ENCODE peak calls at places on chromosomes 13 and 19, in four cellular contexts. One of them, this sample, is unnamed.

GRCh38 chr19:18659281-18660050 is 22.6 kb downstream of the KLHL26 start:
- DNase-seq in T-helper 17 cell: no peak
- DNase-seq in CD8-positive, alpha-beta T cell: no peak
- DNase-seq in stimulated activated effector memory CD8-positive, alpha-beta T cell treated with anti-CD3 and anti-CD28 coated beads, Interleukin-12 subunit alpha, Interleukin-12 subunit beta, amount 100 ng/mL, for 72 hours: no peak
- DNase-seq in this sample: no peak

GRCh38 chr19:8566855-8567254 is 10.4 kb downstream of the MYO1F start:
- DNase-seq in CD8-positive, alpha-beta T cell: no peak
- DNase-seq in T-helper 17 cell: no peak
- DNase-seq in stimulated activated effector memory CD8-positive, alpha-beta T cell treated with anti-CD3 and anti-CD28 coated beads, Interleukin-12 subunit alpha, Interleukin-12 subunit beta, amount 100 ng/mL, for 72 hours: no peak
- DNase-seq in this sample: no peak

GRCh38 chr13:113332615-113333014 is 31.3 kb downstream of the GRTP1 start:
- DNase-seq in stimulated activated effector memory CD8-positive, alpha-beta T cell treated with anti-CD3 and anti-CD28 coated beads, Interleukin-12 subunit alpha, Interleukin-12 subunit beta, amount 100 ng/mL, for 72 hours: no peak
- DNase-seq in CD8-positive, alpha-beta T cell: no peak
- DNase-seq in T-helper 17 cell: no peak
- DNase-seq in this sample: no peak

GRCh38 chr13:51769455-51770127 is 34.4 kb downstream of the DHRS12 start:
- DNase-seq in T-helper 17 cell: no peak
- DNase-seq in stimulated activated effector memory CD8-positive, alpha-beta T cell treated with anti-CD3 and anti-CD28 coated beads, Interleukin-12 subunit alpha, Interleukin-12 subunit beta, amount 100 ng/mL, for 72 hours: no peak
- DNase-seq in CD8-positive, alpha-beta T cell: no peak
- DNase-seq in this sample: no peak

GRCh38 chr13:112768795-112769411 is 79.1 kb downstream of the ATP11A start:
- DNase-seq in T-helper 17 cell: no peak
- DNase-seq in CD8-positive, alpha-beta T cell: peak
- DNase-seq in stimulated activated effector memory CD8-positive, alpha-beta T cell treated with anti-CD3 and anti-CD28 coated beads, Interleukin-12 subunit alpha, Interleukin-12 subunit beta, amount 100 ng/mL, for 72 hours: peak
- DNase-seq in this sample: no peak

GRCh38 chr13:89650226-89650625 is 1697.3 kb upstream of the MIR17HG start:
- DNase-seq in CD8-positive, alpha-beta T cell: no peak
- DNase-seq in stimulated activated effector memory CD8-positive, alpha-beta T cell treated with anti-CD3 and anti-CD28 coated beads, Interleukin-12 subunit alpha, Interleukin-12 subunit beta, amount 100 ng/mL, for 72 hours: no peak
- DNase-seq in T-helper 17 cell: no peak
- DNase-seq in this sample: no peak

GRCh38 chr19:17779281-17779930 is 15.5 kb upstream of the B3GNT3 start:
- DNase-seq in T-helper 17 cell: no peak
- DNase-seq in stimulated activated effector memory CD8-positive, alpha-beta T cell treated with anti-CD3 and anti-CD28 coated beads, Interleukin-12 subunit alpha, Interleukin-12 subunit beta, amount 100 ng/mL, for 72 hours: no peak
- DNase-seq in CD8-positive, alpha-beta T cell: no peak
- DNase-seq in this sample: no peak

GRCh38 chr13:110921695-110922094 is 6.8 kb upstream of the ANKRD10 start:
- DNase-seq in stimulated activated effector memory CD8-positive, alpha-beta T cell treated with anti-CD3 and anti-CD28 coated beads, Interleukin-12 subunit alpha, Interleukin-12 subunit beta, amount 100 ng/mL, for 72 hours: no peak
- DNase-seq in T-helper 17 cell: no peak
- DNase-seq in CD8-positive, alpha-beta T cell: no peak
- DNase-seq in this sample: no peak

GRCh38 chr19:43596842-43597461 is 557 bp downstream of the ZNF576 start:
- DNase-seq in CD8-positive, alpha-beta T cell: no peak
- DNase-seq in T-helper 17 cell: no peak
- DNase-seq in stimulated activated effector memory CD8-positive, alpha-beta T cell treated with anti-CD3 and anti-CD28 coated beads, Interleukin-12 subunit alpha, Interleukin-12 subunit beta, amount 100 ng/mL, for 72 hours: no peak
- DNase-seq in this sample: no peak

GRCh38 chr19:55341191-55342043 is 1.7 kb downstream of the KMT5C start:
- DNase-seq in CD8-positive, alpha-beta T cell: no peak
- DNase-seq in stimulated activated effector memory CD8-positive, alpha-beta T cell treated with anti-CD3 and anti-CD28 coated beads, Interleukin-12 subunit alpha, Interleukin-12 subunit beta, amount 100 ng/mL, for 72 hours: peak
- DNase-seq in T-helper 17 cell: peak
- DNase-seq in this sample: no peak

GRCh38 chr19:12656899-12657571 is 9.5 kb downstream of the MAN2B1 start:
- DNase-seq in stimulated activated effector memory CD8-positive, alpha-beta T cell treated with anti-CD3 and anti-CD28 coated beads, Interleukin-12 subunit alpha, Interleukin-12 subunit beta, amount 100 ng/mL, for 72 hours: no peak
- DNase-seq in CD8-positive, alpha-beta T cell: no peak
- DNase-seq in T-helper 17 cell: no peak
- DNase-seq in this sample: no peak

GRCh38 chr13:49731766-49732165 is 40.5 kb upstream of the EBPL start:
- DNase-seq in CD8-positive, alpha-beta T cell: no peak
- DNase-seq in stimulated activated effector memory CD8-positive, alpha-beta T cell treated with anti-CD3 and anti-CD28 coated beads, Interleukin-12 subunit alpha, Interleukin-12 subunit beta, amount 100 ng/mL, for 72 hours: no peak
- DNase-seq in T-helper 17 cell: no peak
- DNase-seq in this sample: no peak

GRCh38 chr19:2922987-2923386 is 21.8 kb downstream of the ZNF77 start:
- DNase-seq in CD8-positive, alpha-beta T cell: no peak
- DNase-seq in T-helper 17 cell: no peak
- DNase-seq in stimulated activated effector memory CD8-positive, alpha-beta T cell treated with anti-CD3 and anti-CD28 coated beads, Interleukin-12 subunit alpha, Interleukin-12 subunit beta, amount 100 ng/mL, for 72 hours: no peak
- DNase-seq in this sample: no peak

GRCh38 chr19:1672038-1672768 is 19.8 kb upstream of the TCF3 start:
- DNase-seq in T-helper 17 cell: peak
- DNase-seq in stimulated activated effector memory CD8-positive, alpha-beta T cell treated with anti-CD3 and anti-CD28 coated beads, Interleukin-12 subunit alpha, Interleukin-12 subunit beta, amount 100 ng/mL, for 72 hours: peak
- DNase-seq in CD8-positive, alpha-beta T cell: peak
- DNase-seq in this sample: peak

GRCh38 chr13:93226623-93227279 is at the start of gene GPC6:
- DNase-seq in T-helper 17 cell: no peak
- DNase-seq in CD8-positive, alpha-beta T cell: no peak
- DNase-seq in stimulated activated effector memory CD8-positive, alpha-beta T cell treated with anti-CD3 and anti-CD28 coated beads, Interleukin-12 subunit alpha, Interleukin-12 subunit beta, amount 100 ng/mL, for 72 hours: no peak
- DNase-seq in this sample: no peak

GRCh38 chr19:53365899-53366493 is 491 bp downstream of the ZNF525 start:
- DNase-seq in stimulated activated effector memory CD8-positive, alpha-beta T cell treated with anti-CD3 and anti-CD28 coated beads, Interleukin-12 subunit alpha, Interleukin-12 subunit beta, amount 100 ng/mL, for 72 hours: no peak
- DNase-seq in T-helper 17 cell: peak
- DNase-seq in CD8-positive, alpha-beta T cell: no peak
- DNase-seq in this sample: no peak

GRCh38 chr19:8305798-8306197 is 2.4 kb downstream of the CD320 start:
- DNase-seq in stimulated activated effector memory CD8-positive, alpha-beta T cell treated with anti-CD3 and anti-CD28 coated beads, Interleukin-12 subunit alpha, Interleukin-12 subunit beta, amount 100 ng/mL, for 72 hours: no peak
- DNase-seq in T-helper 17 cell: no peak
- DNase-seq in CD8-positive, alpha-beta T cell: no peak
- DNase-seq in this sample: no peak

GRCh38 chr19:18205180-18205915 is 1.5 kb upstream of the RAB3A start:
- DNase-seq in CD8-positive, alpha-beta T cell: peak
- DNase-seq in T-helper 17 cell: no peak
- DNase-seq in stimulated activated effector memory CD8-positive, alpha-beta T cell treated with anti-CD3 and anti-CD28 coated beads, Interleukin-12 subunit alpha, Interleukin-12 subunit beta, amount 100 ng/mL, for 72 hours: peak
- DNase-seq in this sample: peak

GRCh38 chr13:73075546-73075945 is 16.7 kb downstream of the KLF5 start:
- DNase-seq in T-helper 17 cell: no peak
- DNase-seq in CD8-positive, alpha-beta T cell: no peak
- DNase-seq in stimulated activated effector memory CD8-positive, alpha-beta T cell treated with anti-CD3 and anti-CD28 coated beads, Interleukin-12 subunit alpha, Interleukin-12 subunit beta, amount 100 ng/mL, for 72 hours: no peak
- DNase-seq in this sample: no peak

GRCh38 chr13:101554420-101555125 is 102.1 kb downstream of the ITGBL1 start:
- DNase-seq in T-helper 17 cell: no peak
- DNase-seq in CD8-positive, alpha-beta T cell: no peak
- DNase-seq in stimulated activated effector memory CD8-positive, alpha-beta T cell treated with anti-CD3 and anti-CD28 coated beads, Interleukin-12 subunit alpha, Interleukin-12 subunit beta, amount 100 ng/mL, for 72 hours: no peak
- DNase-seq in this sample: no peak